ENCODE peak calls at places on chromosomes 1 and 21, in five cellular contexts. L, M, Y, T and K are unnamed samples.

GRCh38 chr21:35980821-35981220 is 79.5 kb downstream of the SETD4 start:
- DNase-seq in L (no peak), M (no peak), Y (no peak), T (no peak), K (no peak)

GRCh38 chr1:10217748-10218441 is 7.5 kb downstream of the KIF1B start:
- DNase-seq in L (no peak), M (no peak), Y (peak), T (no peak), K (no peak)

GRCh38 chr1:32539584-32540571 is 651 bp downstream of the ZBTB8A start:
- DNase-seq in L (peak), M (peak), Y (peak), T (no peak), K (peak)

GRCh38 chr1:29196863-29197589 is 15.3 kb upstream of the SRSF4 start:
- DNase-seq in L (no peak), M (no peak), Y (peak), T (no peak), K (peak)

GRCh38 chr1:150808134-150808533 is at the start of gene CTSK:
- DNase-seq in L (no peak), M (no peak), Y (peak), T (no peak), K (no peak)

GRCh38 chr21:25375675-25376074 is 231.6 kb downstream of the MRPL39 start:
- DNase-seq in L (no peak), M (no peak), Y (peak), T (no peak), K (no peak)

GRCh38 chr1:206898089-206898908 is 1.1 kb downstream of the IL24 start:
- DNase-seq in L (no peak), M (no peak), Y (peak), T (no peak), K (no peak)

GRCh38 chr1:185045793-185046441 is 559 bp downstream of the RNF2 start:
- DNase-seq in L (peak), M (peak), Y (peak), T (peak), K (peak)

GRCh38 chr1:6267686-6268281 is 6.9 kb upstream of the GPR153 start:
- DNase-seq in L (no peak), M (no peak), Y (peak), T (no peak), K (no peak)

GRCh38 chr1:181398544-181398943 is 84.8 kb upstream of the CACNA1E start:
- DNase-seq in L (no peak), M (no peak), Y (no peak), T (no peak), K (no peak)

GRCh38 chr1:161098161-161099068 is at the start of gene KLHDC9:
- DNase-seq in L (peak), M (peak), Y (peak), T (peak), K (peak)

GRCh38 chr1:184888505-184888904 is 85.8 kb downstream of the NIBAN1 start:
- DNase-seq in L (no peak), M (no peak), Y (peak), T (no peak), K (no peak)

DNA sequence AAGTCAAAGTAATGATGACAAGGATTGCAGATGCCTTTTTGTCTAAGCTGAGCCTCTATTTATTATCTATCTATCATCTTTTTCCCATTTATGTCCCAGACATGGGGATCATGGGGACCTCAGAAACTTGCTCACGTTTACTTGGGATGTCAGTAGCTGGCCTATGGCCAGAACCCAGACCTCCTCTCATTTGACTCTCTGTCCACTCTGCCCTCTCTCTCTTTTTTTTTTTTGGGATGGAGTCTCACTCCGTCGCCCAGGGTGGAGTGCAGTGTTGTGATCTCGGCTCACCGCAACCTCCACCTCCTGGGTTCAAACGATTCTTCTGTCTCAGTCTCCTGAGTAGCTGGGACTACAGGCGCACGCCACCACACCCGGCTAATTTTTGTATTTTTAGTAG is 3.7 kb upstream of the ID3 start:
- DNase-seq in L (no peak), M (no peak), Y (peak), T (no peak), K (no peak)
- H3K4me3 ChIP-seq in L (no peak), M (no peak), Y (no peak), T (no peak), K (no peak)

GRCh38 chr1:39958801-39959200 is 3.9 kb downstream of the MFSD2A start:
- DNase-seq in L (no peak), M (no peak), Y (no peak), T (no peak), K (no peak)

GRCh38 chr1:39954870-39955546 is at the start of gene MFSD2A:
- DNase-seq in L (peak), M (peak), Y (peak), T (peak), K (peak)

GRCh38 chr1:39955547-39956539 is 898 bp downstream of the MFSD2A start:
- DNase-seq in L (peak), M (peak), Y (peak), T (peak), K (peak)

GRCh38 chr1:39959651-39960333 is 4.8 kb downstream of the MFSD2A start:
- DNase-seq in L (no peak), M (no peak), Y (no peak), T (no peak), K (no peak)

GRCh38 chr1:39957299-39958020 is 2.5 kb downstream of the MFSD2A start:
- DNase-seq in L (no peak), M (no peak), Y (peak), T (no peak), K (no peak)
- H3K4me3 ChIP-seq in L (no peak), M (no peak), Y (no peak), T (no peak), K (no peak)

GRCh38 chr1:53982762-53983101 is 35.3 kb downstream of the LDLRAD1 start:
- DNase-seq in L (no peak), M (no peak), Y (no peak), T (no peak), K (no peak)
- H3K4me3 ChIP-seq in L (no peak), M (peak), Y (peak), T (no peak), K (no peak)

DNA sequence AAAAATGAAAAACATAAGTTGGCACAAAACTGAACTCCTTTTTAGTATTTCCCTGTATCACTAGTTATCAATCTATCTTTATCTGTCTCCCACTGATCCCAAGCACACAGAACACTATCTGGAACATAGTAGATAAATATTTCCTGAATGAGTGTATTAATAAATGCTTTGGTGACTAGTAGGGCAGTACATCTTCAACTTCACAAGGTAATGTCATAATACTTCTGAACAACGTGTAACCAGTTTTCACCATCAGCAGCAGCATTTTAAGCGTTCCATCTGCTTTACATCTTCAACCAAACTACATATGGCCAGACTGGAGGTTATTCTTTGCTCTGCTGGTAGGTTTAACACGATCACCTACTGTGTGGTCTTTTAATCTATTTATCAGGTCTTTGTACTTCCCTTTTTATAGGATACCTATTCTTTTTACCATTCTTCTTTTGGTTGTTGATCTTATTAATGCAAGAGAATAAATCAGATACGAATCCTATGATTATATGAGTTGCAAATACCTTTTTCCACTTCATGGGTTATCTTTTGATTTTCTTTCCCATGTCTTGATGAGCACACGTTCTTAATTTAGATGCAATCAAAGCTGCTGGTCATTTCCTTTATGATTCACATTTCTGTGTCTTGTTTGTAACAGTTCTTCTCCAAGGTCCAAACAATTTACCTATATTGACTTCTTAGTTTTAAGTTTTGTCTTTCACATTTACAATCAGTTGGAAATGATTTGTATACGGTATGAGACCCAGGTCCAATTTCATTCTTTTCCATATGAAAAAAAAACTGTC is 16.3 kb downstream of the GPBP1L1 start:
- DNase-seq in L (no peak), M (no peak), Y (peak), T (no peak), K (no peak)
- H3K4me3 ChIP-seq in L (no peak), M (no peak), Y (no peak), T (no peak), K (no peak)

DNA sequence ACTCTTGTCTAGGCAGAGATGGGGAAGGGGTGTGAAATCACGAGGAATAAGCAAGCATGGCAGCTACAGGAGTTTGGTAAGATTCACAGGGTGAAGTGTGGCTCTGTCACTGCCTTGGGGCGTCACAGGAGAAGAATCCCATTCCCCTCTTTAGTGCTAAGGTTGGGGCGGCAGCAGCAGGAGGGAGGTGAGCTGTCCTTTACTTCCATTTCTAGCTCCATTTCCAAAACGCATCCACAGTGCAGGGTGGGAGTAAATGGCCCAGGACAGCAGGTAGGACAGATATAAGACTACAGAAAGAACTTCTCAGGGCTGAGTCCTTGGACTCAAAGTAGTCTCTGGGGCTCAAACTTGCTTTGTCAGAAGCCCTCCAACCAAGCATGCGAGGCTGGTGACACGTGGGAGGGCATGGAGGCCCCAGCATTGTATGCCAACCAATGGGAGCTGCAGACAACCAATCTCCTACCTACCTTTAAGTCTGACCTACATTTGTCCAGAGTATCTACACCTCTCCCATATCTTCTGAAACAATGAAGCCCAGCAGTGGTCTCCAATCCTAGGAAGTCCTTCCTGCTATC is 8.5 kb downstream of the MEF2D start:
- DNase-seq in L (no peak), M (no peak), Y (no peak), T (no peak), K (no peak)
- H3K4me3 ChIP-seq in L (no peak), M (no peak), Y (no peak), T (no peak), K (no peak)

DNA sequence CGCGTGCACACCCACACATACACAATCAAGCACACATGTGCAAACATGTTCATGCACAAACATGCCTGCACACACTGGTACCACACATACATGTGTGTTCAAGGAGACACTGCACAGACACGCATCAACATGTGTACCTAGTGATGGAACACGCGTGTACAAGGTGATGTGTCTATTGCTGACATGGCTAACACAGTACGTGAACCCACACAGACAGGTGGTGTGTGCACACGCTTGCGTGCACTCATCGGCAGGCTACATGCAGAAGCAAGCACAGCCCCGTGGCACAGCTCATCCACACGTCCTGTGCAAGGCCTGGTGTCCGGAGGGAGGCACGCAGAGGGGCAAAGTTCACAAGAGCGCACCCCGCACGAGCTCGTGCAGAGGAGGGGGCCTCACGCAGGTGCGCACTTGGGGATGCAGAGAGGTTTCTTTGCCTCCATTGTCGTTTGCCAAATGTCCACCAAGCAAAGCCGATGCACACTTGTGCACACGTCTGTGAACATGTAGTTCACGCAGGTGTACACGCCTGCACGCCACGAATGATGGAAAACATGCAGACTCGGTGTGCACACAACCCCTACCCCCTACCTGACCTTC is 969 bp downstream of the ACAP3 start:
- DNase-seq in L (no peak), M (no peak), Y (peak), T (no peak), K (no peak)
- H3K4me3 ChIP-seq in L (peak), M (peak), Y (peak), T (peak), K (peak)